ENCODE peak calls at places on chromosomes 2 and 18, in six cellular contexts. V, O, R, K, H and F are unnamed samples. For H3K36me3 and H3K4me1, the result is how much of the 10 kb centered on the place peaks cover.

GRCh38 chr18:55779461-55779710 is 191.4 kb upstream of the TCF4 start:
- DNase-seq in V (no peak), O (peak), R (no peak), K (no peak), H (no peak), F (no peak)

GRCh38 chr2:157830696-157831570 is 45.2 kb downstream of the ACVR1 start:
- DNase-seq in V (no peak), O (no peak), R (no peak), K (peak), H (no peak), F (no peak)

GRCh38 chr2:10252202-10252601 is 50.5 kb upstream of the HPCAL1 start:
- DNase-seq in V (no peak), O (no peak), R (no peak), K (no peak), H (no peak), F (peak)

GRCh38 chr2:105747997-105748396 is 3.3 kb downstream of the NCK2 start:
- DNase-seq in V (no peak), O (no peak), R (no peak), K (peak), H (no peak), F (no peak)

GRCh38 chr2:69214898-69215297 is 172.1 kb downstream of the GFPT1 start:
- DNase-seq in V (no peak), O (no peak), R (no peak), K (peak), H (no peak), F (no peak)

GRCh38 chr2:240215676-240216051 is 75.2 kb upstream of the OTOS start:
- DNase-seq in V (no peak), O (no peak), R (no peak), K (no peak), H (no peak), F (no peak)

GRCh38 chr2:75100691-75101236 is 98.6 kb downstream of the TACR1 start:
- DNase-seq in V (no peak), O (no peak), R (no peak), K (no peak), H (no peak), F (no peak)

GRCh38 chr18:73688851-73689659 is 458.6 kb downstream of the FBXO15 start:
- DNase-seq in V (no peak), O (no peak), R (no peak), K (peak), H (no peak), F (no peak)

GRCh38 chr2:24832991-24833671 is 39.9 kb downstream of the CENPO start:
- DNase-seq in V (no peak), O (peak), R (no peak), K (no peak), H (no peak), F (no peak)

GRCh38 chr2:29894822-29895221 is 26.6 kb downstream of the ALK start:
- DNase-seq in V (no peak), O (no peak), R (no peak), K (no peak), H (no peak), F (no peak)

GRCh38 chr2:142175917-142176316 is 45.1 kb upstream of the LRP1B start:
- DNase-seq in V (no peak), O (no peak), R (no peak), K (no peak), H (no peak), F (no peak)

GRCh38 chr18:42163316-42163715 is 208.3 kb downstream of the PIK3C3 start:
- DNase-seq in V (no peak), O (no peak), R (no peak), K (no peak), H (no peak), F (no peak)

GRCh38 chr2:3319134-3319533 is 58.5 kb downstream of the EIPR1 start:
- DNase-seq in V (no peak), O (no peak), R (no peak), K (no peak), H (no peak), F (no peak)

GRCh38 chr18:48868468-48869466 is 82.0 kb downstream of the SMAD7 start:
- DNase-seq in V (peak), O (no peak), R (no peak), K (peak), H (no peak), F (no peak)

GRCh38 chr2:75587954-75588587 is 27.3 kb upstream of the EVA1A start:
- DNase-seq in V (no peak), O (no peak), R (no peak), K (peak), H (no peak), F (no peak)

GRCh38 chr2:228827056-228827455 is 444.0 kb downstream of the PID1 start:
- DNase-seq in V (no peak), O (no peak), R (no peak), K (peak), H (no peak), F (no peak)

GRCh38 chr2:10243926-10244270 is 58.8 kb upstream of the HPCAL1 start:
- DNase-seq in V (no peak), O (peak), R (no peak), K (no peak), H (no peak), F (no peak)

GRCh38 chr2:204353823-204354222 is 191.5 kb upstream of the PARD3B start:
- DNase-seq in V (no peak), O (no peak), R (no peak), K (peak), H (no peak), F (no peak)

GRCh38 chr2:73233932-73234832 is at the start of gene CCT7:
- DNase-seq in V (peak), O (peak), R (peak), K (peak), H (peak), F (peak)

GRCh38 chr2:79876430-79876829 is 363.6 kb downstream of the CTNNA2 start:
- DNase-seq in V (no peak), O (no peak), R (no peak), K (peak), H (no peak), F (no peak)

GRCh38 chr2:68907232-68907922 is 36.2 kb upstream of the BMP10 start:
- DNase-seq in V (no peak), O (no peak), R (no peak), K (no peak), H (no peak), F (no peak)

GRCh38 chr2:238915196-238915595 is 67.3 kb downstream of the TWIST2 start:
- DNase-seq in V (no peak), O (no peak), R (no peak), K (no peak), H (no peak), F (no peak)

GRCh38 chr2:164967781-164968228 is 12.5 kb upstream of the SLC38A11 start:
- DNase-seq in V (no peak), O (no peak), R (no peak), K (peak), H (no peak), F (no peak)

GRCh38 chr18:13617826-13618515 is 108.4 kb downstream of the FAM210A start:
- DNase-seq in V (no peak), O (no peak), R (no peak), K (no peak), H (no peak), F (no peak)

GRCh38 chr18:62425465-62426190 is 97.2 kb upstream of the ZCCHC2 start:
- DNase-seq in V (peak), O (peak), R (peak), K (peak), H (peak), F (peak)

GRCh38 chr18:63186934-63187574 is 132.5 kb downstream of the BCL2 start:
- DNase-seq in V (no peak), O (no peak), R (no peak), K (no peak), H (no peak), F (no peak)

GRCh38 chr2:222404126-222404891 is 20.0 kb upstream of the SGPP2 start:
- DNase-seq in V (no peak), O (no peak), R (no peak), K (no peak), H (no peak), F (no peak)

GRCh38 chr18:56083097-56083865 is 495.3 kb upstream of the TCF4 start:
- DNase-seq in V (no peak), O (peak), R (no peak), K (peak), H (no peak), F (peak)

GRCh38 chr2:10167316-10167715 is 44.8 kb downstream of the RRM2 start:
- DNase-seq in V (no peak), O (no peak), R (no peak), K (no peak), H (no peak), F (no peak)

GRCh38 chr18:13377496-13377895 is 158.9 kb downstream of the LDLRAD4 start:
- DNase-seq in V (no peak), O (no peak), R (no peak), K (peak), H (no peak), F (no peak)

GRCh38 chr18:8121942-8122480 is 487.2 kb upstream of the RAB12 start:
- DNase-seq in V (no peak), O (no peak), R (no peak), K (peak), H (no peak), F (no peak)

GRCh38 chr2:233209117-233209977 is 42.1 kb upstream of the ATG16L1 start:
- DNase-seq in V (no peak), O (no peak), R (peak), K (peak), H (no peak), F (no peak)

GRCh38 chr2:65435625-65436168 is 3.3 kb upstream of the SPRED2 start:
- DNase-seq in V (no peak), O (peak), R (peak), K (peak), H (peak), F (peak)

GRCh38 chr18:8499810-8500663 is 109.2 kb upstream of the RAB12 start:
- DNase-seq in V (no peak), O (no peak), R (no peak), K (no peak), H (no peak), F (no peak)

GRCh38 chr2:220701115-220701514 is 871.0 kb downstream of the EPHA4 start:
- DNase-seq in V (no peak), O (no peak), R (no peak), K (no peak), H (no peak), F (no peak)

GRCh38 chr2:38856165-38856564 is 19.6 kb downstream of the DHX57 start:
- DNase-seq in V (no peak), O (no peak), R (no peak), K (peak), H (no peak), F (no peak)

GRCh38 chr2:195580156-195580555 is 76.9 kb upstream of the SLC39A10 start:
- DNase-seq in V (no peak), O (no peak), R (no peak), K (no peak), H (no peak), F (no peak)
- H3K36me3 ChIP-seq in V (under half), O (under half), R (under half), K (under half), H (under half), F (under half)

DNA sequence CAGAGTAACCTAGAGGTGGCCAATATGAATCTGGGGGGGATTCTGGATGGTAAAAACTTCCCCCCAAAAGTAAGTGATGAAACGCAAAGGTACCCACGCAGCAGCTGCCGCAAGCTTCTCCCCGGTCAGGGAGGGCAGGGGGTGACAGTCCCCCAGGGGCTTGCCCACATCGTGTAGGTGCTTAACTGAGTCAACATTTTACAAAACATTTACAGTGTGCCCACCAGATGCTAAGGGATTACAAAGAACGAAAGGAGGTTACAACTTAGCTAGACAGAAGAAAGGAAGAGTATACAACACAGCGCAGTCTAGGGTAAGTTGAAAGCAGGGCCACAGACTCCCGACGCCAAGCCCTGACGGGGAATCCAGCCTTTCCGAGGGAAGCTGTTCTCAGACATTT is 45.6 kb downstream of the LPIN2 start:
- DNase-seq in V (no peak), O (no peak), R (no peak), K (no peak), H (no peak), F (no peak)
- H3K4me1 ChIP-seq in V (half or more), O (under half), R (under half), K (under half), H (under half), F (under half)

DNA sequence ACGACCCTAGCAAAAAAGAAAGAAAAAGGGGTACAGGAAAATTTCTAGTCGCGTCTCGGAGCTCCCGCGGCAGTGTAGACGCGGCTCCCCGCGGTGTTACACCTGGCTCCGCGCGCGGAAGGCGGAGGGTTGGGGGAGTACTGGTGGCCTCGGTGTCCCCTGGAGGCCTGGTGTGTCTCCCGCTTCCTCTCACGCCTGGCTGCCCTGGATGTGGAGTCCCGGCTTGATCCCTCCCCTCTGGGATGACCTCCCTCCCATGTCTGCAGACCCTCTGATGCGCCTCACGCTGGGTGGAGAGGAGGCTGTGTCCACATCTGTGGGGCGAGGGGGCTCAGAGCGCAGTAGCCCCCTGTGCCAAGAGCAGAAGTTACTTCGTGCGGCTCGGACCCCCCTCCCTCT is 1.2 kb downstream of the KIF5C start:
- DNase-seq in V (no peak), O (no peak), R (no peak), K (no peak), H (peak), F (no peak)
- H3K4me3 ChIP-seq in V (peak), O (peak), R (no peak), K (no peak), H (peak), F (no peak)

GRCh38 chr2:160283675-160284074 is 83.6 kb upstream of the ITGB6 start:
- DNase-seq in V (no peak), O (no peak), R (no peak), K (no peak), H (no peak), F (no peak)

GRCh38 chr2:160279813-160280465 is 79.9 kb upstream of the ITGB6 start:
- DNase-seq in V (no peak), O (no peak), R (no peak), K (peak), H (no peak), F (no peak)

GRCh38 chr2:160278889-160279196 is 78.8 kb upstream of the ITGB6 start:
- DNase-seq in V (no peak), O (no peak), R (no peak), K (peak), H (no peak), F (no peak)

GRCh38 chr2:160281213-160281612 is 81.1 kb upstream of the ITGB6 start:
- DNase-seq in V (no peak), O (no peak), R (no peak), K (no peak), H (no peak), F (no peak)

GRCh38 chr2:160282063-160282580 is 82.0 kb upstream of the ITGB6 start:
- DNase-seq in V (no peak), O (no peak), R (no peak), K (no peak), H (no peak), F (no peak)
- H3K36me3 ChIP-seq in V (under half), O (half or more), R (under half), K (half or more), H (under half), F (under half)

GRCh38 chr2:101258804-101259203 is 6.1 kb downstream of the CNOT11 start:
- DNase-seq in V (no peak), O (no peak), R (no peak), K (no peak), H (no peak), F (no peak)

GRCh38 chr2:101263377-101263800 is 10.7 kb downstream of the CNOT11 start:
- DNase-seq in V (no peak), O (no peak), R (no peak), K (no peak), H (no peak), F (no peak)

GRCh38 chr2:101265893-101266499 is 13.3 kb downstream of the CNOT11 start:
- DNase-seq in V (no peak), O (no peak), R (no peak), K (no peak), H (no peak), F (no peak)

GRCh38 chr2:101264360-101264939 is 11.8 kb downstream of the CNOT11 start:
- DNase-seq in V (no peak), O (no peak), R (no peak), K (no peak), H (no peak), F (no peak)

GRCh38 chr2:101262142-101262541 is 9.5 kb downstream of the CNOT11 start:
- DNase-seq in V (no peak), O (no peak), R (no peak), K (no peak), H (no peak), F (no peak)
- H3K4me1 ChIP-seq in V (under half), O (under half), R (under half), K (under half), H (under half), F (under half)

GRCh38 chr2:8277921-8278571 is 403.8 kb upstream of the ID2 start:
- DNase-seq in V (no peak), O (no peak), R (no peak), K (no peak), H (no peak), F (no peak)
- H3K4me3 ChIP-seq in V (no peak), O (no peak), R (no peak), K (no peak), H (no peak), F (no peak)

DNA sequence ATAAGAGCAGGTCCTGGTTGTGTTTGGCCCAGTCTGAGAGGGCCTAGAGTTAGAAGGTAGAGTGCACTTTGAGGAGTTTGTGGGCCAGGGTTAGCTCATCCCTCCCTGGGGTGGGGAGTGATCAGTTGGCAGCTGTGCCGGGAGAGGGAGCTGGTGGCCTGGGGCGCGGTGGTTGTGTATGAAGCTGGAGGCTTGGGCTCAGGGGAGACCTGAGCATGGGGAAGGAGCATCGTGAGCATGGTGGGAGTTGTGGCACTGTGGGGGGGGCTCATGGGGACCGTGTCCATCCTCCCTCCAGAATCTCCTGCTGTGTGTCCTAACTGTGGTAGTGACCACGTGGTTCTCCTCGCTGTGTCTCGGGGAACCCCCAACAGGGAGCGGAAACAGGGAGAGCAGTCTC is 13.6 kb downstream of the STK11IP start:
- DNase-seq in V (no peak), O (no peak), R (no peak), K (no peak), H (no peak), F (no peak)
- H3K36me3 ChIP-seq in V (under half), O (half or more), R (under half), K (half or more), H (under half), F (under half)

DNA sequence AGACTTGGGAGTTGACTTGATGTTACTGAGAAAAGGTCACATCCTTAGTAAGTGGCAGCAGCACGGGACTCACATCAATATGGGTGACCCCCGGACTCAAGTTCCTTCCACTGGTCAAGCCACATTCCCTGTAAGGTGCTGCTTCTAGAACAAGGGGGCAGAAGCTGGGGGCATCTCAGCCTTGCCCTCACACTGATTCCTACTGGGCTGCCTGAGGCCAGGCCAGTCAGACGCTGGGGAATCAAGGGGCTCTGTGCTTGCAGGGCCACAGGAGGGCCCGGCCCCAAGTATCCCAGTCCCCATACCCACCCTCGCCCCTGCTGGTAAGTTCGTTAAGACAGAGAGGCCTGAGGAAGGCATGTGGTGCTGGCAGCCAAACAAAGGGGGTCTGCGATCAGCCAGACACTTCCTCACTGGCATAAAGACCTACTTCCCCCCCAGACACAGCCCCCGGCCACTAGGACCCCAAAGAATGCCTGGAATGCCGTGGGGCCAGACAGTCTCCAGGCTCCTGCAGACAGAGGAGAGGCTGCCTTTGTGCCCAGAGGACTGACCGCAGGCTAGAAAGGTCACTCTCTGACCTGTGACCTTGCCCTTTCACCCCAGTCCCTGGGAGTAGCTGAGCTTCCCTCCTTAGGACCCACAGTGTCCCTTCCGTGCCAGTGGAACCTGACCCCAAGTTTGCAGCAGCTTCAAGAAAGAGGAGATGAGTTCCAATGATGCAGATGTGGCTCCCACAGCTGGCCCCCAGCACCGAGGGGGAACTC is 83.6 kb downstream of the HS1BP3 start:
- DNase-seq in V (no peak), O (no peak), R (no peak), K (no peak), H (peak), F (no peak)
- H3K4me1 ChIP-seq in V (under half), O (under half), R (under half), K (under half), H (under half), F (under half)

DNA sequence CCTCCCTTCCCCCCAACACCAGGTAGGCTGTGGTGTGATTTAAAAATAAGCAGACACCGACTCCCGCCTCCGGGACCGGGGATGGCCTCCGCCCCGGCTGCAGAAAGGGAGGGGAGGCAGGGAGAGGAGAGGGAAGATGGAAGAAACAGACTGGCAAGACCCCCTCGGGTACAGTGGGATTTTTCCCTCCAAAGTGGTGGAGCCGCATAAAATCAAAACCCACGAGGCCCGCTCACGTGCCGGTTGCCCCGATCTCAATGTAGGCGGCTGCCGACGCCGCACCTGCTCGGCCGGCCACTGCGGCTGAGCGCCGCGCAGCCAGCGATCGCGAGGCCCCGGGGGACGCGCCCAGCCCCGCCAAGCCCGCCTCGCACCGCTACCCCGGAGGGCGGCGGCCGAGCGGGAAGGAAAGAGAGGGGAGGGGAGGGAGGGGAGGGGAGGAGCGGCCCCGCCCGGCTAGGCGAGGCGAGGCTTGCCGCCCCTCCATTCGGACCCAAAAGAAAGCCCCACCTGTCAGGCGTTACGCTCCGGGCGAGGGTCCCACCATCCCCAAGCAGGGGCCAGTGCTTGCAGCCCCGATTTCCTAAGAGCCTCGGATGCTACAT is 804 bp downstream of the ADD2 start:
- DNase-seq in V (no peak), O (no peak), R (peak), K (no peak), H (peak), F (peak)
- H3K4me3 ChIP-seq in V (peak), O (peak), R (peak), K (no peak), H (peak), F (peak)

GRCh38 chr2:37061770-37062169 is 22.4 kb downstream of the HEATR5B start:
- DNase-seq in V (no peak), O (no peak), R (no peak), K (no peak), H (no peak), F (no peak)
- H3K36me3 ChIP-seq in V (under half), O (half or more), R (under half), K (under half), H (under half), F (under half)